ENCODE peak calls at places on chromosomes 5 and 9, in four cellular contexts. N, F, I and Y are unnamed samples.

GRCh38 chr9:76373173-76373771 is 21.0 kb downstream of the RFK start:
- DNase-seq in F (no peak), N (peak), I (peak), Y (no peak)

GRCh38 chr5:53257806-53258373 is 148.3 kb upstream of the MOCS2 start:
- DNase-seq in F (no peak), I (no peak), N (no peak), Y (no peak)

GRCh38 chr5:93512799-93513198 is 68.2 kb downstream of the NR2F1-AS1 start:
- DNase-seq in F (no peak), I (no peak), N (no peak), Y (no peak)

GRCh38 chr9:125889524-125890473 is 142.6 kb downstream of the PBX3 start:
- DNase-seq in N (peak), I (no peak), F (no peak), Y (peak)

GRCh38 chr9:105694320-105694847 is at the start of gene TMEM38B:
- DNase-seq in I (peak), N (peak), F (no peak), Y (peak)

GRCh38 chr9:101445353-101446029 is 9.9 kb upstream of the ALDOB start:
- DNase-seq in F (no peak), I (peak), N (no peak), Y (no peak)

GRCh38 chr5:14995229-14995628 is 123.7 kb upstream of the ANKH start:
- DNase-seq in I (no peak), N (no peak), F (no peak), Y (no peak)

GRCh38 chr9:127215266-127216209 is 49.0 kb upstream of the GARNL3 start:
- DNase-seq in I (no peak), F (no peak), N (no peak), Y (no peak)

GRCh38 chr9:99134893-99135341 is 30.0 kb downstream of the TGFBR1 start:
- DNase-seq in F (peak), I (no peak), N (no peak), Y (no peak)

GRCh38 chr5:52784741-52785140 is 3.0 kb upstream of the ITGA1 start:
- DNase-seq in F (no peak), I (no peak), N (no peak), Y (no peak)

GRCh38 chr9:6489099-6489498 is 76.1 kb downstream of the UHRF2 start:
- DNase-seq in F (no peak), N (no peak), I (no peak), Y (no peak)

GRCh38 chr9:6484210-6484609 is 71.2 kb downstream of the UHRF2 start:
- DNase-seq in N (no peak), F (no peak), I (no peak), Y (no peak)

GRCh38 chr9:6490863-6491262 is 77.9 kb downstream of the UHRF2 start:
- DNase-seq in F (no peak), I (no peak), N (no peak), Y (no peak)

DNA sequence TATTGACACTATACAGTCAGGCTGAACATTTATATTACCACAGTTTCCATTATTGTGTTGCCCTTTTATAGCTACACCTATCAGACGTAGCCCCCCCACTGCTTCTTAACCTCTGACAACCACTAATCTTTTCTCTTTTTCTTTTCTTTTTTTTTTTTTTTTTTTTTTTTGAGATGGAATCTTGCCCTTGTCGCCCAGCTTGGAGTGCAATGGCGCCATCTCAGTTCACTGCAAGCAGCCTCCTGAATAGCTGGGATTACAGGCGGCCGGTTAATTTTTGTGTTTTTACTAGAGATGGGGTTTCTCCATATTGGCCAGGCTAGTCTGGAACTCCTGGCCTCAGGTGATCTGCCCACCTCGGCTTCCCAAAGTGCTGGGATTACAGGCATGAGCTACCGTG is 75.4 kb downstream of the UHRF2 start:
- DNase-seq in N (no peak), F (no peak), I (no peak), Y (no peak)
- TF ChIP-seq PBX3 in N (no peak), F (no peak), I (no peak), Y (no peak)

DNA sequence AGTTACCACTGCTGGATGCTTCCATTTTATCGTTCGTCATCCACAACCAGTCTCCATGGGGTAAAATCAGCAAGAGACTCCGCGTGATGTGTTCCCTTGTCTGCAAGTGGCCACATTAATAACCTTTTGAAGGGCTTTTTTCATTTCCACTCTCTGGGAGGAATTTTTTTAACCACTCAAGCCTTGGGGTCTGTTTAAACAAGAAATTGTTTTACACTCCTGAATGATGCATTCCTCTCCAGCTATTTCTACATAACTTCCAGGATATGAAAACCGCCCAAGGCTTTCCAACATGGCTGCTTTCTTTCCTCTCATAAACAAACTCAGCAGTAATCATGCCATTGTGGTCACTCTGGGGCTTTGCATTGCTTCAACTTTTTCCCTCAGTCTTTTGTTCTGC is 217.2 kb upstream of the DAPK1 start:
- DNase-seq in F (no peak), N (no peak), I (no peak), Y (no peak)
- TF ChIP-seq PBX3 in F (no peak), N (no peak), I (no peak), Y (no peak)

DNA sequence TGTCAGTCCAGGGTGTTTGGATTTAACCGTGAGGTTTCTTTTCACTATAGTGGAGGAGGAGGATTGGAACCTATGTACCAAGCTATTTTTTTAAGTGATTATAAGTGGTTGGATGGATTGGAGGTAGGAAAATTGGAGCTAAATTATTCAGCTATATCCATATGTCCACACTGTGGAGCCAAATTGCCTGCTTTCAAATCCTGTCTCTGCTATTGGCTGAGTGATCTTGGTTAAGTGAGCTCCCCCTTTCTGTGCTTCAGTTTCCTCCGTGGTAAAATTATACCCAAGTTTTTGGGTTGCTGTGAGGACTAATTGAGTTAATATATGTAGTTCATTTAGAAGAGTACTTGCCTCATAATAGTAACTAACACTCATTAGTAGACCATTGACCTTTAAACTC is 2.5 kb downstream of the CENPP start:
- DNase-seq in N (peak), I (peak), F (no peak), Y (peak)
- TF ChIP-seq PBX3 in N (no peak), I (no peak), F (no peak), Y (no peak)

DNA sequence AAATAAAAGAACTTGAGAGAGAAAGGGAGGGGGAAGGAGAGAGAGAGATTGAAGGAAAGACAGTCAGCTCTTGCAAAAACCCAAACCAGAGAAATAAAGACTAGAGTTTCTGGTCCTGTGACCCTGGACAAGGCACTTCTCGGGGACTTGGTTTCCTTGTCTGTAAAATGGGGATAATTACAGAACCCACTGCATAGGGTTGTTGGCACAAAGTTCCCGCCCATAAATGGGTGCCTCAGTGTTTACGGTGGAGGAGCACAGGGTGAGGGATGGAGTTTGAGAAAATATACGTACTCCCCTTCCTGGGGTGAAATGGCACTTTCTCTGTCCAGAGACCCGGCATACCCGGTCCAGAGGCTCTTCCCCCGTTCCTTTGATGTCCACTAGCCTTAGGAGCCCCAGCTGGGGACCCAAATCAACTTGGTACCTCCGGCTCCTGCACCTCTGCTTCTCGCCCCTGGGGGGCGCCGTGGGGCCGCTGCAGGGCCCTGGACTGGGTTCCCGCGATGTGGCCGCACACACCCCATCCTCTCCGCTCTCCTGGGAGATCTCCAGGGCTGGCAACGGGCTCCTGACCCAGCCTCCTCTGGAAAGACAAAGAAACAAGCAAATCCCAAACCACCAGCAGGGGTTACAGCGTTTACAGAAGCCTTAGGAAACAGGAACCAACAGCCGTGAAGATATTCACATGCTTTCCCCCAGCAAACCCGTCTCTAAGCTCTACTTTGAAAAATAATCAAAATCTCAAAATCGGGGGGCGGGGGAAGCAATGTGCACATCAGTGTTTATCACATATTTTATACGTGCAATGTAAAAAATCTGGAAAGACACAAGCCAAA is 26.3 kb downstream of the PTGES start:
- DNase-seq in N (peak), I (peak), F (no peak), Y (peak)
- TF ChIP-seq PBX3 in N (no peak), I (no peak), F (no peak), Y (no peak)

DNA sequence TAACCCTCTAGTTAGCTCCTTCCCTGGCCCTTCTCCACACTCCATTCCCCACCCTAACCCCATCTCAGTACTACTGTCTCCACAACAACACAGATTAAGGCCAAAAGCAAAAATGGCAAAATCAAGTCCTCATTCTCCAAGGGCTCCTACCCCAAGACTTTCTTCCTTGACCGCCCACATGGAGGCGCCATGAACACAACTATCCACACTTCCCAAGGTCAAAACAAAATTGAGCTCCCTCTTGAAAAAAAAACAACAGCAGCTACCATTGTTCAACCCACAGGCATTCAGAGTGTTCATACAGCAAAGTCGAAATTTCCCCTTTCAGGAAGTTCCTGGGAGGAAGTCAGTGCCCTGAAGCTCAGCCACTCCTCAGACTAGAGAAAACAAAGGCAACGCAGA is 54.4 kb downstream of the GNAQ start:
- DNase-seq in I (peak), N (peak), F (no peak), Y (peak)
- TF ChIP-seq PBX3 in I (no peak), N (no peak), F (no peak), Y (no peak)

GRCh38 chr5:1005362-1005851 is 3.2 kb upstream of the NKD2 start:
- DNase-seq in F (no peak), I (no peak), N (no peak), Y (no peak)

GRCh38 chr5:1004598-1005361 is 3.8 kb upstream of the NKD2 start:
- DNase-seq in I (no peak), F (no peak), N (peak), Y (peak)

GRCh38 chr5:1007221-1007680 is 1.4 kb upstream of the NKD2 start:
- DNase-seq in I (no peak), N (no peak), F (no peak), Y (no peak)

GRCh38 chr5:1006656-1007071 is 1.9 kb upstream of the NKD2 start:
- DNase-seq in N (no peak), I (no peak), F (no peak), Y (no peak)

GRCh38 chr5:1005904-1006655 is 2.5 kb upstream of the NKD2 start:
- DNase-seq in N (no peak), I (no peak), F (no peak), Y (no peak)
- TF ChIP-seq PBX3 in N (no peak), I (no peak), F (no peak), Y (no peak)

DNA sequence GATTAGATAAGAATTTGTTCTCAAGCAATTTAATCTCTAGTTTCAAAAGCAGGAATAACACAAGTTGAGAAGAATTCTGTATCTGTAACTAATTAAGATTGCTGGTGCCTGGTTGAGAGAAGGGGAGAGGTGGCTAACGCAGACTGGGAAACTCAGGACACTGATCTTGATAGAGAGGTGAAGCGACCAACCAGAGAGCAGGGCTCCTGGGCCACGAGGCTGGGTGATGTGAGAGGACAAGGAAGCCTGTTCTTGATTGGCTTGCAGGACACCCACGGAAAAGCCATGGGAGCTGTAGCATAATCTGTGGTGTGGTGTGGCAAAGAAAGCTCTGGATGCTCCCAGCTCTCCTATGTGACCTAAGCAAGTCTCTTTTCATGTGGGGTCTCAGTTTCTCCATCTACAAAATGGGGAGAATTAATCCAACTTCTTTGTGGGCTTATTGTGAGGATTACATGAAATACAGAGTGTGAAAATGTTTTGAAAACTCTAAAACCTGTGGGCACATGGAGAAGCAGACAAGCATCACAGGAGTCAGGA is 594.1 kb upstream of the BRINP1 start:
- DNase-seq in N (peak), F (no peak), I (no peak), Y (peak)
- TF ChIP-seq PBX3 in N (no peak), F (no peak), I (no peak), Y (peak)